ENCODE peak calls at places on chromosomes 5 and 9, in ten cellular contexts. One of them, this sample, is unnamed.

GRCh38 chr5:389197-389821 is 53.7 kb upstream of the EXOC3 start:
- DNase-seq in C1 segment of cervical spinal cord: no peak
- DNase-seq in T-helper 9 cell: no peak
- DNase-seq in endothelial cell of umbilical vein: no peak
- DNase-seq in activated CD4-positive, alpha-beta T cell treated with anti-CD3 and anti-CD28 coated beads, Interleukin-2, amount 50 U/mL, for 24 hours: no peak
- DNase-seq in pulmonary artery endothelial cell: no peak
- DNase-seq in activated T-cell treated with anti-CD3 and anti-CD28 coated beads, Interleukin-2, amount 50 U/mL, for 48 hours: no peak
- DNase-seq in stimulated activated CD4-positive, alpha-beta T cell treated with anti-CD3 and anti-CD28 coated beads, Interleukin-12 subunit alpha, Interleukin-12 subunit beta, amount 100 ng/mL, for 4 hours: no peak
- DNase-seq in left colon: no peak
- DNase-seq in GM06990: no peak
- DNase-seq in this sample: no peak

GRCh38 chr5:54440456-54440893 is 15.0 kb upstream of the HSPB3 start:
- DNase-seq in GM06990: peak
- DNase-seq in stimulated activated CD4-positive, alpha-beta T cell treated with anti-CD3 and anti-CD28 coated beads, Interleukin-12 subunit alpha, Interleukin-12 subunit beta, amount 100 ng/mL, for 4 hours: no peak
- DNase-seq in endothelial cell of umbilical vein: no peak
- DNase-seq in C1 segment of cervical spinal cord: no peak
- DNase-seq in activated CD4-positive, alpha-beta T cell treated with anti-CD3 and anti-CD28 coated beads, Interleukin-2, amount 50 U/mL, for 24 hours: no peak
- DNase-seq in pulmonary artery endothelial cell: no peak
- DNase-seq in left colon: no peak
- DNase-seq in T-helper 9 cell: no peak
- DNase-seq in activated T-cell treated with anti-CD3 and anti-CD28 coated beads, Interleukin-2, amount 50 U/mL, for 48 hours: no peak
- DNase-seq in this sample: no peak

GRCh38 chr5:172442592-172442991 is 11.7 kb downstream of the SH3PXD2B start:
- DNase-seq in stimulated activated CD4-positive, alpha-beta T cell treated with anti-CD3 and anti-CD28 coated beads, Interleukin-12 subunit alpha, Interleukin-12 subunit beta, amount 100 ng/mL, for 4 hours: no peak
- DNase-seq in activated T-cell treated with anti-CD3 and anti-CD28 coated beads, Interleukin-2, amount 50 U/mL, for 48 hours: no peak
- DNase-seq in endothelial cell of umbilical vein: no peak
- DNase-seq in GM06990: no peak
- DNase-seq in activated CD4-positive, alpha-beta T cell treated with anti-CD3 and anti-CD28 coated beads, Interleukin-2, amount 50 U/mL, for 24 hours: no peak
- DNase-seq in T-helper 9 cell: no peak
- DNase-seq in pulmonary artery endothelial cell: no peak
- DNase-seq in C1 segment of cervical spinal cord: no peak
- DNase-seq in left colon: no peak
- DNase-seq in this sample: no peak

GRCh38 chr5:119468286-119468685 is 16.0 kb downstream of the HSD17B4 start:
- DNase-seq in stimulated activated CD4-positive, alpha-beta T cell treated with anti-CD3 and anti-CD28 coated beads, Interleukin-12 subunit alpha, Interleukin-12 subunit beta, amount 100 ng/mL, for 4 hours: no peak
- DNase-seq in activated T-cell treated with anti-CD3 and anti-CD28 coated beads, Interleukin-2, amount 50 U/mL, for 48 hours: no peak
- DNase-seq in activated CD4-positive, alpha-beta T cell treated with anti-CD3 and anti-CD28 coated beads, Interleukin-2, amount 50 U/mL, for 24 hours: no peak
- DNase-seq in C1 segment of cervical spinal cord: no peak
- DNase-seq in left colon: no peak
- DNase-seq in T-helper 9 cell: no peak
- DNase-seq in endothelial cell of umbilical vein: no peak
- DNase-seq in pulmonary artery endothelial cell: no peak
- DNase-seq in GM06990: no peak
- DNase-seq in this sample: no peak

GRCh38 chr9:121336705-121337104 is 33.3 kb downstream of the STOM start:
- DNase-seq in endothelial cell of umbilical vein: no peak
- DNase-seq in stimulated activated CD4-positive, alpha-beta T cell treated with anti-CD3 and anti-CD28 coated beads, Interleukin-12 subunit alpha, Interleukin-12 subunit beta, amount 100 ng/mL, for 4 hours: no peak
- DNase-seq in T-helper 9 cell: no peak
- DNase-seq in left colon: no peak
- DNase-seq in pulmonary artery endothelial cell: no peak
- DNase-seq in activated T-cell treated with anti-CD3 and anti-CD28 coated beads, Interleukin-2, amount 50 U/mL, for 48 hours: no peak
- DNase-seq in activated CD4-positive, alpha-beta T cell treated with anti-CD3 and anti-CD28 coated beads, Interleukin-2, amount 50 U/mL, for 24 hours: no peak
- DNase-seq in GM06990: no peak
- DNase-seq in C1 segment of cervical spinal cord: no peak
- DNase-seq in this sample: no peak

GRCh38 chr5:50712479-50712878 is 46.0 kb downstream of the PARP8 start:
- DNase-seq in GM06990: no peak
- DNase-seq in activated CD4-positive, alpha-beta T cell treated with anti-CD3 and anti-CD28 coated beads, Interleukin-2, amount 50 U/mL, for 24 hours: no peak
- DNase-seq in stimulated activated CD4-positive, alpha-beta T cell treated with anti-CD3 and anti-CD28 coated beads, Interleukin-12 subunit alpha, Interleukin-12 subunit beta, amount 100 ng/mL, for 4 hours: no peak
- DNase-seq in left colon: no peak
- DNase-seq in activated T-cell treated with anti-CD3 and anti-CD28 coated beads, Interleukin-2, amount 50 U/mL, for 48 hours: no peak
- DNase-seq in endothelial cell of umbilical vein: no peak
- DNase-seq in pulmonary artery endothelial cell: no peak
- DNase-seq in T-helper 9 cell: no peak
- DNase-seq in C1 segment of cervical spinal cord: no peak
- DNase-seq in this sample: no peak

GRCh38 chr5:73751254-73751914 is 125.4 kb downstream of the ARHGEF28 start:
- DNase-seq in stimulated activated CD4-positive, alpha-beta T cell treated with anti-CD3 and anti-CD28 coated beads, Interleukin-12 subunit alpha, Interleukin-12 subunit beta, amount 100 ng/mL, for 4 hours: no peak
- DNase-seq in T-helper 9 cell: no peak
- DNase-seq in pulmonary artery endothelial cell: no peak
- DNase-seq in endothelial cell of umbilical vein: no peak
- DNase-seq in activated T-cell treated with anti-CD3 and anti-CD28 coated beads, Interleukin-2, amount 50 U/mL, for 48 hours: no peak
- DNase-seq in activated CD4-positive, alpha-beta T cell treated with anti-CD3 and anti-CD28 coated beads, Interleukin-2, amount 50 U/mL, for 24 hours: no peak
- DNase-seq in C1 segment of cervical spinal cord: no peak
- DNase-seq in left colon: no peak
- DNase-seq in GM06990: peak
- DNase-seq in this sample: no peak

GRCh38 chr5:102933300-102933699 is 178.2 kb downstream of the PAM start:
- DNase-seq in stimulated activated CD4-positive, alpha-beta T cell treated with anti-CD3 and anti-CD28 coated beads, Interleukin-12 subunit alpha, Interleukin-12 subunit beta, amount 100 ng/mL, for 4 hours: no peak
- DNase-seq in left colon: no peak
- DNase-seq in T-helper 9 cell: no peak
- DNase-seq in pulmonary artery endothelial cell: no peak
- DNase-seq in GM06990: no peak
- DNase-seq in activated CD4-positive, alpha-beta T cell treated with anti-CD3 and anti-CD28 coated beads, Interleukin-2, amount 50 U/mL, for 24 hours: no peak
- DNase-seq in endothelial cell of umbilical vein: no peak
- DNase-seq in activated T-cell treated with anti-CD3 and anti-CD28 coated beads, Interleukin-2, amount 50 U/mL, for 48 hours: no peak
- DNase-seq in C1 segment of cervical spinal cord: no peak
- DNase-seq in this sample: no peak

GRCh38 chr9:115211413-115212204 is 93.7 kb upstream of the TNC start:
- DNase-seq in GM06990: no peak
- DNase-seq in stimulated activated CD4-positive, alpha-beta T cell treated with anti-CD3 and anti-CD28 coated beads, Interleukin-12 subunit alpha, Interleukin-12 subunit beta, amount 100 ng/mL, for 4 hours: no peak
- DNase-seq in activated CD4-positive, alpha-beta T cell treated with anti-CD3 and anti-CD28 coated beads, Interleukin-2, amount 50 U/mL, for 24 hours: no peak
- DNase-seq in endothelial cell of umbilical vein: no peak
- DNase-seq in T-helper 9 cell: no peak
- DNase-seq in activated T-cell treated with anti-CD3 and anti-CD28 coated beads, Interleukin-2, amount 50 U/mL, for 48 hours: no peak
- DNase-seq in pulmonary artery endothelial cell: no peak
- DNase-seq in left colon: no peak
- DNase-seq in C1 segment of cervical spinal cord: no peak
- DNase-seq in this sample: peak

GRCh38 chr5:54904425-54904824 is 81.0 kb downstream of the ESM1 start:
- DNase-seq in activated CD4-positive, alpha-beta T cell treated with anti-CD3 and anti-CD28 coated beads, Interleukin-2, amount 50 U/mL, for 24 hours: no peak
- DNase-seq in C1 segment of cervical spinal cord: no peak
- DNase-seq in T-helper 9 cell: no peak
- DNase-seq in activated T-cell treated with anti-CD3 and anti-CD28 coated beads, Interleukin-2, amount 50 U/mL, for 48 hours: no peak
- DNase-seq in stimulated activated CD4-positive, alpha-beta T cell treated with anti-CD3 and anti-CD28 coated beads, Interleukin-12 subunit alpha, Interleukin-12 subunit beta, amount 100 ng/mL, for 4 hours: no peak
- DNase-seq in left colon: no peak
- DNase-seq in endothelial cell of umbilical vein: peak
- DNase-seq in pulmonary artery endothelial cell: peak
- DNase-seq in GM06990: no peak
- DNase-seq in this sample: peak

GRCh38 chr9:100534401-100534800 is 43.5 kb upstream of the CAVIN4 start:
- DNase-seq in stimulated activated CD4-positive, alpha-beta T cell treated with anti-CD3 and anti-CD28 coated beads, Interleukin-12 subunit alpha, Interleukin-12 subunit beta, amount 100 ng/mL, for 4 hours: no peak
- DNase-seq in GM06990: no peak
- DNase-seq in endothelial cell of umbilical vein: peak
- DNase-seq in activated CD4-positive, alpha-beta T cell treated with anti-CD3 and anti-CD28 coated beads, Interleukin-2, amount 50 U/mL, for 24 hours: no peak
- DNase-seq in pulmonary artery endothelial cell: no peak
- DNase-seq in C1 segment of cervical spinal cord: no peak
- DNase-seq in T-helper 9 cell: no peak
- DNase-seq in left colon: no peak
- DNase-seq in activated T-cell treated with anti-CD3 and anti-CD28 coated beads, Interleukin-2, amount 50 U/mL, for 48 hours: no peak
- DNase-seq in this sample: no peak

GRCh38 chr5:56330806-56331205 is 97.7 kb upstream of the ANKRD55 start:
- DNase-seq in activated CD4-positive, alpha-beta T cell treated with anti-CD3 and anti-CD28 coated beads, Interleukin-2, amount 50 U/mL, for 24 hours: no peak
- DNase-seq in endothelial cell of umbilical vein: no peak
- DNase-seq in left colon: no peak
- DNase-seq in GM06990: no peak
- DNase-seq in stimulated activated CD4-positive, alpha-beta T cell treated with anti-CD3 and anti-CD28 coated beads, Interleukin-12 subunit alpha, Interleukin-12 subunit beta, amount 100 ng/mL, for 4 hours: no peak
- DNase-seq in T-helper 9 cell: no peak
- DNase-seq in pulmonary artery endothelial cell: no peak
- DNase-seq in C1 segment of cervical spinal cord: no peak
- DNase-seq in activated T-cell treated with anti-CD3 and anti-CD28 coated beads, Interleukin-2, amount 50 U/mL, for 48 hours: no peak
- DNase-seq in this sample: no peak

GRCh38 chr5:151570058-151570457 is 21.1 kb downstream of the FAT2 start:
- DNase-seq in GM06990: no peak
- DNase-seq in C1 segment of cervical spinal cord: no peak
- DNase-seq in activated T-cell treated with anti-CD3 and anti-CD28 coated beads, Interleukin-2, amount 50 U/mL, for 48 hours: no peak
- DNase-seq in stimulated activated CD4-positive, alpha-beta T cell treated with anti-CD3 and anti-CD28 coated beads, Interleukin-12 subunit alpha, Interleukin-12 subunit beta, amount 100 ng/mL, for 4 hours: no peak
- DNase-seq in left colon: no peak
- DNase-seq in T-helper 9 cell: no peak
- DNase-seq in endothelial cell of umbilical vein: no peak
- DNase-seq in activated CD4-positive, alpha-beta T cell treated with anti-CD3 and anti-CD28 coated beads, Interleukin-2, amount 50 U/mL, for 24 hours: no peak
- DNase-seq in pulmonary artery endothelial cell: no peak
- DNase-seq in this sample: no peak